ENCODE peak calls at places on chromosomes 7 and 10, in eight cellular contexts. T is BJ; Y is astrocyte of the spinal cord; B is activated CD4-positive, alpha-beta T cell treated with anti-CD3 and anti-CD28 coated beads, Interleukin-2, amount 50 U/mL, for 48 hours; G is IMR-90; D is AG09319; Q is stimulated activated naive CD8-positive, alpha-beta T cell treated with anti-CD3 and anti-CD28 coated beads, Interleukin-15, Interleukin-2, amounts not matched to agents 100 U/mL and 50 U/mL, for 24 hours; L is left cardiac atrium. J is an unnamed sample.

GRCh38 chr10:128095753-128096469 is 30.3 kb downstream of the MKI67 start:
- DNase-seq in B (no peak), Y (no peak), L (no peak), Q (no peak), G (no peak), T (no peak), D (no peak), J (no peak)

GRCh38 chr10:110764378-110764777 is 107.3 kb upstream of the PDCD4 start:
- DNase-seq in Q (no peak), L (peak; percentile 63), G (no peak), D (no peak), B (no peak), Y (no peak), T (no peak), J (no peak)

GRCh38 chr10:13891542-13892431 is 305.0 kb downstream of the PRPF18 start:
- DNase-seq in G (no peak), L (peak; percentile 33), Q (peak; percentile 30), Y (no peak), B (peak; percentile 10), T (no peak), D (no peak), J (no peak)

GRCh38 chr10:96991313-96991841 is 159.3 kb downstream of the LCOR start:
- DNase-seq in T (peak; percentile 63), Y (peak; percentile 85), Q (no peak), G (peak; percentile 90), L (no peak), D (no peak), B (no peak), J (no peak)

GRCh38 chr10:62812672-62813439 is 3.3 kb downstream of the EGR2 start:
- DNase-seq in B (no peak), L (no peak), Q (no peak), D (no peak), G (no peak), Y (no peak), T (no peak), J (no peak)

GRCh38 chr7:105890290-105890997 is 14.0 kb upstream of the ATXN7L1 start:
- DNase-seq in Q (peak; percentile 47), L (no peak), G (peak; percentile 45), Y (peak; percentile 62), D (no peak), T (no peak), B (peak; percentile 28), J (no peak)

GRCh38 chr7:150780249-150780648 is 19.9 kb downstream of the TMEM176B start:
- DNase-seq in L (no peak), T (no peak), G (no peak), Y (no peak), Q (no peak), B (no peak), D (no peak), J (no peak)

GRCh38 chr7:55441668-55442305 is 76.7 kb downstream of the LANCL2 start:
- DNase-seq in B (no peak), T (peak; percentile 72), G (peak; percentile 85), L (no peak), D (peak; percentile 29), Y (peak; percentile 76), Q (no peak), J (no peak)

GRCh38 chr7:85829817-85830432 is 643.1 kb upstream of the SEMA3D start:
- DNase-seq in D (peak; percentile 4), T (no peak), Q (no peak), L (no peak), G (peak; percentile 11), Y (peak; percentile 25), B (no peak), J (no peak)

GRCh38 chr7:142470336-142470830 is 212.5 kb upstream of the PRSS58 start:
- DNase-seq in B (no peak), G (no peak), Y (no peak), L (no peak), T (no peak), Q (no peak), D (no peak), J (no peak)

GRCh38 chr7:904847-905246 is 28.5 kb downstream of the GET4 start:
- DNase-seq in G (peak; percentile 40), Y (no peak), D (no peak), L (peak; percentile 67), T (no peak), Q (no peak), B (no peak), J (no peak)

GRCh38 chr10:122514045-122514840 is 46.3 kb upstream of the DMBT1 start:
- DNase-seq in L (no peak), T (no peak), G (peak; percentile 55), Q (no peak), Y (peak; percentile 48), B (no peak), D (no peak), J (no peak)

GRCh38 chr10:117007080-117007479 is 2.1 kb upstream of the SHTN1 start:
- DNase-seq in L (no peak), G (peak; percentile 74), T (peak; percentile 54), B (no peak), Y (peak; percentile 72), Q (no peak), D (no peak), J (peak; percentile 76)

GRCh38 chr10:5094265-5095205 is at the start of gene AKR1C3:
- DNase-seq in D (peak; percentile 54), L (no peak), Q (no peak), T (no peak), G (peak; percentile 65), B (no peak), Y (peak; percentile 52), J (peak; percentile 74)

GRCh38 chr10:121860810-121861209 is 67.0 kb downstream of the ATE1 start:
- DNase-seq in Q (no peak), B (no peak), Y (no peak), G (no peak), D (no peak), T (no peak), L (no peak), J (no peak)

GRCh38 chr10:50470798-50471582 is 152.8 kb downstream of the SGMS1 start:
- DNase-seq in G (peak; percentile 17), Q (no peak), Y (peak; percentile 62), D (peak; percentile 19), T (peak; percentile 55), B (no peak), L (no peak), J (peak; percentile 100)

GRCh38 chr7:151395036-151395367 is 14.8 kb downstream of the WDR86 start:
- DNase-seq in T (no peak), Q (no peak), Y (no peak), G (no peak), D (no peak), L (no peak), B (no peak), J (no peak)

GRCh38 chr10:3784510-3785250 is at the start of gene KLF6:
- DNase-seq in D (no peak), B (no peak), T (no peak), G (peak; percentile 28), Y (no peak), L (peak; percentile 66), Q (peak; percentile 63), J (no peak)

GRCh38 chr7:94928168-94928707 is 20.8 kb downstream of the PPP1R9A start:
- DNase-seq in L (no peak), D (no peak), B (no peak), Q (no peak), T (no peak), G (no peak), Y (no peak), J (no peak)

GRCh38 chr7:96952974-96953391 is 52.4 kb upstream of the DLX6 start:
- DNase-seq in G (peak; percentile 15), Y (peak; percentile 9), D (peak; percentile 20), T (no peak), Q (no peak), L (no peak), B (no peak), J (no peak)

GRCh38 chr7:66748791-66749190 is 8.3 kb downstream of the RABGEF1 start:
- DNase-seq in Y (no peak), L (peak; percentile 70), T (no peak), B (no peak), Q (no peak), D (no peak), G (no peak), J (no peak)

GRCh38 chr7:888081-889024 is 12.0 kb downstream of the GET4 start:
- DNase-seq in Q (no peak), D (no peak), G (no peak), B (no peak), T (no peak), Y (no peak), L (peak; percentile 17), J (no peak)

GRCh38 chr10:129320340-129320739 is 146.7 kb upstream of the MGMT start:
- DNase-seq in L (no peak), B (no peak), T (no peak), Y (no peak), D (no peak), Q (no peak), G (no peak), J (no peak)

GRCh38 chr10:35409094-35409582 is 72.8 kb downstream of the CCNY start:
- DNase-seq in T (peak; percentile 35), G (peak; percentile 90), B (no peak), Q (peak; percentile 10), Y (peak; percentile 88), L (no peak), D (no peak), J (no peak)

J was measured in PC-9.